ENCODE peak calls at places on chromosome 9, in ten cellular contexts. S, Q, O, B, D, J, N, Y, W and R are unnamed samples.

GRCh38 chr9:37917315-37917731 is 13.4 kb upstream of the SLC25A51 start:
- DNase-seq in S (no peak), B (peak; percentile 65), W (no peak), O (no peak), D (no peak), Q (no peak), N (no peak), J (no peak), Y (no peak), R (no peak)

GRCh38 chr9:129313331-129313955 is 135.4 kb upstream of the IER5L start:
- DNase-seq in B (peak; percentile 39), Y (no peak), Q (no peak), J (no peak), S (no peak), O (no peak), N (no peak), D (no peak), W (no peak), R (no peak)

GRCh38 chr9:33117306-33117705 is 40.8 kb upstream of the SMU1 start:
- DNase-seq in Y (no peak), B (no peak), D (no peak), O (peak; percentile 69), Q (no peak), W (no peak), N (peak; percentile 51), J (no peak), S (no peak), R (no peak)

GRCh38 chr9:22469928-22470544 is 23.4 kb downstream of the DMRTA1 start:
- DNase-seq in Y (peak; percentile 69), Q (no peak), D (no peak), S (no peak), B (no peak), O (no peak), W (peak; percentile 50), N (peak; percentile 37), J (peak; percentile 37), R (peak; percentile 65)

GRCh38 chr9:110871736-110872135 is 166.5 kb downstream of the LPAR1 start:
- DNase-seq in D (no peak), W (no peak), B (no peak), O (no peak), N (no peak), Q (no peak), Y (no peak), J (no peak), S (no peak), R (no peak)

GRCh38 chr9:4833781-4834560 is 41.2 kb downstream of the RCL1 start:
- DNase-seq in J (peak; percentile 11), O (no peak), D (no peak), S (no peak), N (peak; percentile 46), B (no peak), Q (no peak), W (no peak), Y (no peak), R (no peak)

GRCh38 chr9:134171316-134172197 is 7.2 kb upstream of the RNU6ATAC start:
- DNase-seq in O (no peak), N (peak; percentile 74), S (peak; percentile 89), Y (no peak), D (peak; percentile 46), Q (no peak), J (no peak), B (no peak), W (no peak), R (no peak)

GRCh38 chr9:94812343-94812742 is 85.8 kb downstream of the AOPEP start:
- DNase-seq in N (peak; percentile 84), J (no peak), O (no peak), W (no peak), D (no peak), Y (no peak), B (no peak), S (no peak), Q (no peak), R (no peak)

GRCh38 chr9:4223434-4223833 is 76.4 kb downstream of the GLIS3 start:
- DNase-seq in J (no peak), Q (no peak), B (no peak), D (no peak), W (no peak), S (no peak), N (no peak), O (no peak), Y (no peak), R (no peak)

GRCh38 chr9:16092627-16093091 is 539.8 kb downstream of the CCDC171 start:
- DNase-seq in N (no peak), J (no peak), D (no peak), W (no peak), S (no peak), B (no peak), O (no peak), Y (no peak), Q (no peak), R (no peak)

GRCh38 chr9:78678901-78679300 is 382.0 kb downstream of the PSAT1 start:
- DNase-seq in S (no peak), D (no peak), O (no peak), N (no peak), Q (no peak), J (no peak), B (no peak), W (no peak), Y (no peak), R (no peak)

GRCh38 chr9:82124090-82124489 is 135.5 kb downstream of the SPATA31D1 start:
- DNase-seq in D (no peak), Q (no peak), Y (no peak), N (peak; percentile 85), O (no peak), S (no peak), W (no peak), B (no peak), J (no peak), R (no peak)

GRCh38 chr9:26296910-26297309 is 595.7 kb downstream of the CAAP1 start:
- DNase-seq in W (no peak), Y (no peak), O (no peak), D (no peak), Q (no peak), S (no peak), N (peak; percentile 92), J (no peak), B (no peak), R (no peak)

GRCh38 chr9:97598461-97599288 is 34.5 kb downstream of the TSTD2 start:
- DNase-seq in W (peak; percentile 38), D (peak; percentile 75), S (peak; percentile 86), B (peak; percentile 94), O (peak; percentile 90), N (peak; percentile 88), Q (peak; percentile 28), Y (peak; percentile 73), J (peak; percentile 89), R (peak; percentile 69)

GRCh38 chr9:19154135-19154612 is 26.9 kb upstream of the PLIN2 start:
- DNase-seq in S (peak; percentile 100), J (peak; percentile 59), Y (no peak), W (no peak), D (peak; percentile 62), O (peak; percentile 67), B (no peak), N (peak; percentile 41), Q (no peak), R (no peak)

GRCh38 chr9:127021664-127022337 is 100.6 kb downstream of the ANGPTL2 start:
- DNase-seq in S (no peak), W (peak; percentile 98), O (no peak), B (peak; percentile 96), N (no peak), J (peak; percentile 96), D (peak; percentile 57), Y (no peak), Q (no peak), R (peak; percentile 29)

GRCh38 chr9:128254855-128255759 is 20.7 kb downstream of the GOLGA2 start:
- DNase-seq in W (peak; percentile 24), Y (peak; percentile 37), Q (peak; percentile 24), D (peak; percentile 62), N (peak; percentile 62), J (peak; percentile 26), B (peak; percentile 95), O (peak; percentile 68), S (peak; percentile 57), R (peak; percentile 12)

GRCh38 chr9:78357165-78357873 is 60.4 kb downstream of the PSAT1 start:
- DNase-seq in Y (no peak), S (peak; percentile 18), D (no peak), Q (no peak), O (no peak), B (peak; percentile 80), W (no peak), J (no peak), N (no peak), R (no peak)

GRCh38 chr9:82810902-82811301 is 252.0 kb downstream of the RASEF start:
- DNase-seq in O (peak; percentile 19), J (no peak), B (no peak), W (no peak), N (peak; percentile 89), D (no peak), Y (no peak), S (peak; percentile 54), Q (no peak), R (no peak)

GRCh38 chr9:82382887-82383616 is 394.5 kb downstream of the SPATA31D1 start:
- DNase-seq in W (no peak), J (no peak), Y (no peak), D (no peak), B (no peak), N (peak; percentile 60), S (no peak), Q (no peak), O (no peak), R (no peak)

GRCh38 chr9:36018129-36018528 is 18.6 kb upstream of the RECK start:
- DNase-seq in Y (no peak), W (no peak), Q (no peak), N (no peak), S (no peak), J (no peak), B (no peak), O (no peak), D (no peak), R (no peak)

GRCh38 chr9:127424669-127424986 is 446 bp downstream of the ZNF79 start:
- DNase-seq in O (peak; percentile 37), J (peak; percentile 34), D (no peak), N (peak; percentile 42), W (no peak), B (no peak), Y (peak; percentile 30), Q (no peak), S (peak; percentile 50), R (no peak)

GRCh38 chr9:134652291-134653225 is 11.0 kb downstream of the COL5A1 start:
- DNase-seq in N (no peak), B (peak; percentile 49), D (no peak), J (no peak), S (no peak), W (no peak), O (no peak), Y (no peak), Q (no peak), R (no peak)

GRCh38 chr9:31142456-31142855 is 1242.0 kb upstream of the ACO1 start:
- DNase-seq in B (no peak), J (no peak), Q (no peak), N (no peak), S (no peak), D (no peak), O (no peak), Y (no peak), W (no peak), R (no peak)

GRCh38 chr9:35415769-35416427 is 74.0 kb upstream of the RUSC2 start:
- DNase-seq in O (peak; percentile 19), W (no peak), Y (no peak), Q (no peak), B (no peak), D (no peak), N (no peak), S (peak; percentile 21), J (no peak), R (no peak)

GRCh38 chr9:73118898-73119554 is 32.6 kb upstream of the ANXA1 start:
- DNase-seq in J (no peak), W (no peak), B (no peak), N (peak; percentile 87), D (no peak), O (no peak), S (no peak), Y (no peak), Q (no peak), R (no peak)

GRCh38 chr9:93134740-93135444 is 841 bp upstream of the NINJ1 start:
- DNase-seq in Y (no peak), D (no peak), N (no peak), O (no peak), W (peak; percentile 78), J (no peak), S (no peak), B (no peak), Q (no peak), R (no peak)